ENCODE peak calls at places on chromosome 12, in seven cellular contexts. C is osteoblast; X is mesenchymal stem cell; J is stimulated activated CD8-positive, alpha-beta memory T cell treated with anti-CD3 and anti-CD28 coated beads, Interleukin-2, amount 100 ng/mL, for 48 hours; O is progenitor cell of endocrine pancreas; Y is EL; D is NAMALWA. P is an unnamed sample.

GRCh38 chr12:49763006-49763591 is 21.7 kb downstream of the TMBIM6 start:
- DNase-seq in C (peak), X (peak), J (peak), O (peak), Y (peak), D (peak), P (peak)

GRCh38 chr12:76424941-76425340 is 76.7 kb upstream of the BBS10 start:
- DNase-seq in C (no peak), X (no peak), J (no peak), O (no peak), Y (no peak), D (no peak), P (no peak)

GRCh38 chr12:93502802-93503623 is 35.7 kb downstream of the MRPL42 start:
- DNase-seq in C (no peak), X (peak), J (peak), O (peak), Y (peak), D (peak), P (no peak)

GRCh38 chr12:122969657-122970056 is 3.4 kb upstream of the ABCB9 start:
- DNase-seq in C (peak), X (no peak), J (no peak), O (no peak), Y (no peak), D (no peak), P (no peak)

GRCh38 chr12:25864287-25864686 is 94.2 kb upstream of the RASSF8 start:
- DNase-seq in C (no peak), X (peak), J (no peak), O (no peak), Y (peak), D (no peak), P (no peak)

GRCh38 chr12:124323771-124324530 is 29.1 kb downstream of the RFLNA start:
- DNase-seq in C (no peak), X (peak), J (no peak), O (no peak), Y (no peak), D (no peak), P (no peak)

GRCh38 chr12:109738878-109739665 is 25.4 kb downstream of the FAM222A start:
- DNase-seq in C (peak), X (no peak), J (no peak), O (no peak), Y (peak), D (no peak), P (no peak)

GRCh38 chr12:108551556-108551955 is 9.4 kb downstream of the SART3 start:
- DNase-seq in C (no peak), X (peak), J (no peak), O (no peak), Y (peak), D (no peak), P (no peak)

GRCh38 chr12:2841056-2841455 is 6.2 kb upstream of the NRIP2 start:
- DNase-seq in C (peak), X (no peak), J (no peak), O (no peak), Y (no peak), D (no peak), P (no peak)

GRCh38 chr12:78088391-78088832 is 257.7 kb downstream of the NAV3 start:
- DNase-seq in C (no peak), X (peak), J (no peak), O (no peak), Y (peak), D (peak), P (no peak)

GRCh38 chr12:72586456-72586855 is 314.3 kb downstream of the TRHDE start:
- DNase-seq in C (no peak), X (no peak), J (no peak), O (no peak), Y (no peak), D (no peak), P (no peak)

GRCh38 chr12:52020539-52021336 is 14.0 kb downstream of the TAMALIN start:
- DNase-seq in C (peak), X (peak), J (peak), O (peak), Y (peak), D (peak), P (peak)

GRCh38 chr12:54404061-54405004 is 14.7 kb downstream of the ITGA5 start:
- DNase-seq in C (peak), X (peak), J (peak), O (peak), Y (peak), D (peak), P (no peak)

GRCh38 chr12:114668151-114668891 is 15.7 kb downstream of the TBX3 start:
- DNase-seq in C (peak), X (peak), J (no peak), O (peak), Y (peak), D (no peak), P (no peak)

GRCh38 chr12:26112232-26112631 is 12.6 kb downstream of the BHLHE41 start:
- DNase-seq in C (no peak), X (no peak), J (no peak), O (no peak), Y (no peak), D (no peak), P (no peak)

GRCh38 chr12:12070149-12070548 is 590 bp upstream of the BCL2L14 start:
- DNase-seq in C (no peak), X (no peak), J (no peak), O (no peak), Y (no peak), D (no peak), P (no peak)